ENCODE peak calls at places on chromosomes 7 and 10, in eight cellular contexts. T, L, M, R, V, Z, H and F are unnamed samples.

GRCh38 chr10:80465839-80466590 is 11.9 kb downstream of the TSPAN14 start:
- DNase-seq in T (no peak), L (no peak), M (no peak), R (no peak), V (no peak), Z (no peak), H (no peak), F (no peak)

GRCh38 chr7:23759556-23760391 is 49.8 kb downstream of the STK31 start:
- DNase-seq in T (no peak), L (no peak), M (peak; percentile 3), R (no peak), V (peak; percentile 16), Z (no peak), H (no peak), F (no peak)

GRCh38 chr10:19702215-19702614 is 114.0 kb upstream of the PLXDC2 start:
- DNase-seq in T (no peak), L (no peak), M (peak; percentile 66), R (peak; percentile 85), V (no peak), Z (no peak), H (no peak), F (no peak)

GRCh38 chr7:130904792-130905191 is 170.8 kb upstream of the KLF14 start:
- DNase-seq in T (no peak), L (no peak), M (peak; percentile 30), R (no peak), V (no peak), Z (no peak), H (no peak), F (no peak)

GRCh38 chr10:95552680-95553342 is 8.4 kb downstream of the SORBS1 start:
- DNase-seq in T (no peak), L (no peak), M (no peak), R (no peak), V (peak; percentile 17), Z (no peak), H (no peak), F (no peak)

GRCh38 chr10:130550952-130551674 is 414.9 kb downstream of the GLRX3 start:
- DNase-seq in T (no peak), L (no peak), M (no peak), R (no peak), V (no peak), Z (no peak), H (no peak), F (no peak)

GRCh38 chr10:48412933-48413332 is 106.5 kb downstream of the MAPK8 start:
- DNase-seq in T (no peak), L (no peak), M (no peak), R (no peak), V (no peak), Z (no peak), H (no peak), F (no peak)

GRCh38 chr7:30702200-30702599 is 19.9 kb upstream of the CRHR2 start:
- DNase-seq in T (no peak), L (no peak), M (no peak), R (no peak), V (no peak), Z (no peak), H (no peak), F (no peak)

GRCh38 chr7:138212314-138212713 is 136.1 kb downstream of the AKR1D1 start:
- DNase-seq in T (no peak), L (no peak), M (no peak), R (no peak), V (no peak), Z (no peak), H (no peak), F (no peak)

GRCh38 chr7:138214926-138215325 is 138.7 kb downstream of the AKR1D1 start:
- DNase-seq in T (no peak), L (no peak), M (no peak), R (no peak), V (no peak), Z (no peak), H (no peak), F (no peak)
- H3K9me3 ChIP-seq in T (no peaks in the 10 kb centered on the region), L (peaks cover 2% of the 10 kb centered on the region), M (peaks cover 5% of the 10 kb centered on the region), R (no peaks in the 10 kb centered on the region), V (peaks cover under 1% of the 10 kb centered on the region), Z (no peaks in the 10 kb centered on the region), H (no peaks in the 10 kb centered on the region), F (peaks cover 5% of the 10 kb centered on the region)

GRCh38 chr7:57274535-57275283 is 142.5 kb upstream of the ZNF479 start:
- DNase-seq in T (no peak), L (no peak), M (no peak), R (no peak), V (no peak), Z (no peak), H (no peak), F (no peak)
- H3K9me3 ChIP-seq in T (peaks cover 33% of the 10 kb centered on the region), L (peaks cover 78% of the 10 kb centered on the region), M (peaks cover 10% of the 10 kb centered on the region), R (no peaks in the 10 kb centered on the region), V (peaks cover 29% of the 10 kb centered on the region), Z (peaks cover 9% of the 10 kb centered on the region), H (peaks cover 43% of the 10 kb centered on the region), F (peaks cover 100% of the 10 kb centered on the region)

GRCh38 chr10:131845505-131846223 is 55.1 kb upstream of the PPP2R2D start:
- DNase-seq in T (no peak), L (no peak), M (no peak), R (no peak), V (no peak), Z (peak; percentile 60), H (no peak), F (no peak)
- H3K9me3 ChIP-seq in T (no peaks in the 10 kb centered on the region), L (no peaks in the 10 kb centered on the region), M (peaks cover 52% of the 10 kb centered on the region), R (no peaks in the 10 kb centered on the region), V (no peaks in the 10 kb centered on the region), Z (no peaks in the 10 kb centered on the region), H (no peaks in the 10 kb centered on the region), F (no peaks in the 10 kb centered on the region)

DNA sequence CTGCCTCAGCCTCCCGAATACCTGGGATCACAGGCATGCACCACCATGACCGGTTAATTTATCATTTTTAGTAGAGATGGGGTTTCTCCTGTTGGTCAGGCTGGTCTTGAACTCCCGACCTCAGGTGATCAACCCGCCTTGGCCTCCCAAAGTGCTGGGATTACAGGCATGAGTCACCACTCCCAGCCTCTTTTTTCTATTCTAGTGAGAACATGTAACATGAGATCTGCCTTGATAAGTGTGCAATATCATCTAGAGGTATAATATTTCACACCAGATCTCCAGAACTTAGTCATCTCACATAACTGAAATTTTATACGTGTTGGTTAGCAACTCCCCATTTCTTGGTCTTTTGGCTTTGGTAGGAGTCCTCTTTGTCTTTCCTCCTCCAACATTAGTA is 656.9 kb downstream of the CNTNAP2 start:
- DNase-seq in T (no peak), L (no peak), M (no peak), R (no peak), V (no peak), Z (no peak), H (no peak), F (no peak)
- H3K9me3 ChIP-seq in T (no peaks in the 10 kb centered on the region), L (no peaks in the 10 kb centered on the region), M (peaks cover 7% of the 10 kb centered on the region), R (no peaks in the 10 kb centered on the region), V (no peaks in the 10 kb centered on the region), Z (no peaks in the 10 kb centered on the region), H (no peaks in the 10 kb centered on the region), F (no peaks in the 10 kb centered on the region)

GRCh38 chr7:158310924-158311713 is 276.5 kb downstream of the PTPRN2 start:
- DNase-seq in T (no peak), L (no peak), M (no peak), R (no peak), V (no peak), Z (no peak), H (no peak), F (no peak)

GRCh38 chr7:158311791-158312190 is 275.8 kb downstream of the PTPRN2 start:
- DNase-seq in T (no peak), L (no peak), M (no peak), R (no peak), V (no peak), Z (no peak), H (no peak), F (no peak)

GRCh38 chr7:158309844-158310763 is 277.5 kb downstream of the PTPRN2 start:
- DNase-seq in T (no peak), L (no peak), M (no peak), R (no peak), V (no peak), Z (no peak), H (no peak), F (no peak)

GRCh38 chr7:158312789-158313188 is 274.8 kb downstream of the PTPRN2 start:
- DNase-seq in T (no peak), L (no peak), M (no peak), R (no peak), V (no peak), Z (no peak), H (no peak), F (no peak)

GRCh38 chr7:158308001-158308400 is 279.6 kb downstream of the PTPRN2 start:
- DNase-seq in T (no peak), L (no peak), M (no peak), R (no peak), V (no peak), Z (no peak), H (no peak), F (no peak)
- H3K9me3 ChIP-seq in T (peaks cover 13% of the 10 kb centered on the region), L (peaks cover 9% of the 10 kb centered on the region), M (peaks cover 36% of the 10 kb centered on the region), R (peaks cover 2% of the 10 kb centered on the region), V (peaks cover 7% of the 10 kb centered on the region), Z (peaks cover 6% of the 10 kb centered on the region), H (peaks cover 16% of the 10 kb centered on the region), F (peaks cover 36% of the 10 kb centered on the region)

GRCh38 chr10:133217800-133218589 is 12.0 kb upstream of the UTF1 start:
- DNase-seq in T (no peak), L (no peak), M (no peak), R (no peak), V (no peak), Z (no peak), H (no peak), F (no peak)

GRCh38 chr10:133213641-133214467 is 16.2 kb upstream of the UTF1 start:
- DNase-seq in T (no peak), L (no peak), M (no peak), R (no peak), V (no peak), Z (no peak), H (no peak), F (no peak)

GRCh38 chr10:133216776-133217175 is 13.2 kb upstream of the UTF1 start:
- DNase-seq in T (no peak), L (no peak), M (no peak), R (no peak), V (no peak), Z (no peak), H (no peak), F (no peak)

GRCh38 chr10:133214468-133215410 is 15.3 kb upstream of the UTF1 start:
- DNase-seq in T (no peak), L (no peak), M (no peak), R (no peak), V (no peak), Z (no peak), H (no peak), F (no peak)

GRCh38 chr10:133215586-133215985 is 14.4 kb upstream of the UTF1 start:
- DNase-seq in T (no peak), L (no peak), M (no peak), R (no peak), V (no peak), Z (no peak), H (no peak), F (no peak)
- H3K9me3 ChIP-seq in T (no peaks in the 10 kb centered on the region), L (no peaks in the 10 kb centered on the region), M (peaks cover 2% of the 10 kb centered on the region), R (no peaks in the 10 kb centered on the region), V (no peaks in the 10 kb centered on the region), Z (no peaks in the 10 kb centered on the region), H (no peaks in the 10 kb centered on the region), F (no peaks in the 10 kb centered on the region)